ENCODE peak calls at places on chromosomes 5 and 9, in six cellular contexts. F, Z, O, D, A and J are unnamed samples. For H3K4me1, the result is how much of the 10 kb centered on the place peaks cover.

GRCh38 chr5:140594169-140594568 is 29.5 kb downstream of the SLC35A4 start:
- DNase-seq in F (no peak), Z (no peak), O (no peak), D (no peak), A (peak), J (no peak)

GRCh38 chr9:126687868-126688503 is 74.3 kb downstream of the LMX1B start:
- DNase-seq in F (no peak), Z (no peak), O (no peak), D (no peak), A (no peak), J (no peak)

GRCh38 chr5:135033866-135034185 is 202 bp downstream of the PITX1 start:
- DNase-seq in F (no peak), Z (no peak), O (no peak), D (no peak), A (no peak), J (no peak)

GRCh38 chr5:91690921-91691320 is 307.8 kb upstream of the ARRDC3 start:
- DNase-seq in F (no peak), Z (no peak), O (no peak), D (no peak), A (no peak), J (no peak)

GRCh38 chr9:96171749-96172148 is 130.2 kb downstream of the HSD17B3 start:
- DNase-seq in F (no peak), Z (no peak), O (no peak), D (no peak), A (no peak), J (no peak)

GRCh38 chr9:77929942-77930341 is 101.7 kb downstream of the GNAQ start:
- DNase-seq in F (no peak), Z (no peak), O (no peak), D (no peak), A (no peak), J (no peak)

GRCh38 chr5:78504726-78505431 is 143.7 kb downstream of the LHFPL2 start:
- DNase-seq in F (peak), Z (peak), O (peak), D (peak), A (peak), J (peak)

GRCh38 chr9:87160148-87161107 is 213.1 kb upstream of the GAS1 start:
- DNase-seq in F (no peak), Z (no peak), O (no peak), D (no peak), A (peak), J (no peak)

GRCh38 chr5:167513383-167513782 is 778.1 kb upstream of the WWC1 start:
- DNase-seq in F (no peak), Z (no peak), O (no peak), D (no peak), A (no peak), J (no peak)

GRCh38 chr5:145465487-145466263 is 369.5 kb downstream of the PRELID2 start:
- DNase-seq in F (no peak), Z (no peak), O (no peak), D (no peak), A (no peak), J (no peak)

GRCh38 chr5:149940077-149940574 is 4.5 kb downstream of the PDE6A start:
- DNase-seq in F (no peak), Z (no peak), O (no peak), D (no peak), A (no peak), J (no peak)

DNA sequence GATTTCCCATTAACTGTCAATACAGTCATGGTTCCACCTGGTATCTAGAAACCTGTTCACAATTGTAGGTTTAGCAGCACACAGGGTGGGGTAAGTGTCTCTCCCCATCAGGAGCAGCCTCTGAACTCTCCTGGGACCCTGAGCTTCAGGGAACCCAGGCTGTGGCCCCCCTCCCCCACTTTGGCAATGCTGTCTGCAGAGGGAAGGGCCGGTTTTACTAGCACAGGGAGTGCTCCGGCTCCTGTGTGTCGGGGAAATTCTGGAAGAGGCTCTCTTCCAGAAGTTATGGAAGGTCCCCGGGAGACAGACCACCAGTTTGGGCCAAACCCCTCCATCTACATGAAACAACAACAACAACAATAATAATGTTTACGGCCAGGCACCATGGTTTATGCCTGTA is 9.9 kb downstream of the DAB2IP start:
- DNase-seq in F (no peak), Z (no peak), O (no peak), D (no peak), A (no peak), J (no peak)
- H3K4me1 ChIP-seq in F (under half), Z (under half), O (under half), D (under half), A (under half), J (under half)

DNA sequence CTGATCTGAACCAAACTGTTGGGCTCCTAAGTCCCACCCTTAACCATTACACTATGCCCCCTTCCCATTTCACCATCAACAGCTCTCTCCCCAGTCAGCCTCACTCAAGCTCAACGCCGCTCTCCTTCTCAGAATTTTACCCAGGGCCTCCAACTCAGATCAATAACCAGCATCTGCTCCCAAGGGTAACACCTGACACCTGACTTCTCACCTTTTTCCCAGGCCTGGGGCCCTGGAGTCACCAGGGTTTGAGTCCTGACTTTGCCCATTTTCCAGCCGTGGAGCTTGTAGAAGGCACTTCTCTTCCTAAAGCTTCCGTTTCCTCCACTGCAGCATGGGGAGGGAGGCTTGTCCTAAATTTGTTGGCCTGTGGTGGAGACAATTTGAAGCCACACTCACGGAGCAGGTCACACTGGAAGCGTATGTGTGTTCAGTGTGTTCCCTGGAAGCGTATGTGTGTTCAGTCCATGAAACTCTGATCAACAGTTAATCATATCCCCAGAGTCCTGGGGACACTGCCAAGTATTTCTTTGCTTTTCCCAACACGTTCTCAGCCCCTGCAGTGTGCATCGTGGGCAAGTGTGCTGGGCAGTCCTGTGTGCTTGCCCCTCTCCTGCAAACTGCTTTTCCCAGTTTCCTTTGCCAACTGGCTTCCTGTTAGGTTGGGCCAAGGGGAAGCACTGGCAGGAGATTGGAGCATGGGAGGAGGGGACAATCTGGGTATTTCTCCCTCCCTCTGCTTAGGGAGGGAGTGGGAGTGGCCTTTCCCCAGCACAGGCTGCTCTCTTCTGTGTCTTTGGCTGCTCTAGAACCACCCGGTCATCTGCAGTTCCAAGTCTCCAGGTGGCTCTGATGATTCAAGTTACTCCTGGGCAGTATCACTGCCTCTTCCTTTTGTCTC is 36.9 kb upstream of the NEK6 start:
- DNase-seq in F (peak), Z (peak), O (peak), D (no peak), A (peak), J (peak)
- TF ChIP-seq POLR2A in F (no peak), Z (no peak), O (peak), D (no peak), A (no peak), J (peak)

DNA sequence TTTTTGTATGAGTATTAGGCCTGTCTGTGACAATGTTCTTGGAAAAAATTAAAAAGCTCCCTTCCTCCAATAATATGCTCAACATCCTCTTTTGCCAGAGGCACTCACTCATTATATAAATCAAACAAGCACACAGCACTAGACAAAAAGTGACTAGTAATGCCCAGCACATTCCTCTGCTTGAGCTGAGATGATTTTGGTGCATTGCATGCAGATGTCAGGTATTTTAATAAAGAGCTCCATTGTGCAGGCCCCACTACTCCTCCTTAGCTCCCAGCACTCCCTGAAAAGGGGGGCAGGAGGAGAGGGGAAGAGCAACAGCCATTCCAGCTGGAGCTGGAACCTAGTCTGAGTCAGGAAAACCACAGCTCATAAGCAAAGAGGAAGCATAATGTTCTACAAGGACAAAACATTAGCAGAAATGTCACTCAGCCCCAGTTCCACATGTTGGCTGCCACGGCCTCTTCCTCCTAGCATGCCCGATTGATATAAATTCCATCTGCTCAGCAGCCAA is 348.5 kb downstream of the BNC2 start:
- DNase-seq in F (no peak), Z (peak), O (peak), D (peak), A (no peak), J (no peak)
- H3K27ac ChIP-seq in F (no peak), Z (peak), O (no peak), D (peak), A (peak), J (peak)

DNA sequence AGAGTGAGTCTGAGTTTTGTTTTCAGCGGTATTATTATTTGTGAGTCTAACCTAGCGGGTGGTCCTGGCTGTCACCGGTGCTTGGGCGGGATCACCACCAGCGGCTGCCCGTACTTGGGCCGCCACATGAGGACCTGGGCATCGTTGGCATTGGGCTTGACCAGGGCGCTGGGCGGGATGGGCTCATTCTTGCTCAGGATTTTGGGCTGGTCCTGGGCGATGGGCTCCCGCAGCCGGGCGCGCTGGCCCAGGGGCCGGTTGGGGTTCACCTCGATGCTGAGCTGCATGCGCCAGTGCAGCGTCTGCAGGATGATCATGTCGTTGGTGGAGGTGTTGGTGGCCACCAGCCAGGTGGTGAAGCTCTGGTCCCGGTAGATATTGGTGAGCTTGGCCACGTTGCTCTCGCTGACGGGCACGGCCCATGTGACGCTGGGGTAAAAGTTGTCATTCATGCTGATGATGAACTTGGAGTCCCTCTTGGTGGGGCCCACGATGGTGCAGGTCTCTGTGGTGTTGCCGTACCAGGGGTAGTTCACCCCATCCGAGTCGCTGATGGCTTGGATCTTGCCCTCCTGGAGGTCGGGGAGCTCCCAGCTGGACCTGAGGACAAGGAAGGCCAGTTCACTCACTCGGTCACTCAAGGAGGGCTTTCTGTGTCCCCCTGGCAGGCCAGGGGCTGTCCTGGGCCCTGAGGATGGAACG is 15.4 kb downstream of the FAM78A start:
- DNase-seq in F (no peak), Z (no peak), O (no peak), D (no peak), A (no peak), J (no peak)
- H3K4me1 ChIP-seq in F (under half), Z (under half), O (under half), D (under half), A (under half), J (under half)

GRCh38 chr9:107636596-107637405 is 147.2 kb upstream of the KLF4 start:
- DNase-seq in F (no peak), Z (peak), O (no peak), D (no peak), A (no peak), J (no peak)

GRCh38 chr9:107638496-107638895 is 148.9 kb upstream of the KLF4 start:
- DNase-seq in F (no peak), Z (no peak), O (no peak), D (no peak), A (no peak), J (no peak)

GRCh38 chr9:107639426-107639825 is 149.9 kb upstream of the KLF4 start:
- DNase-seq in F (no peak), Z (no peak), O (no peak), D (no peak), A (no peak), J (no peak)

GRCh38 chr9:107637421-107638420 is 148.2 kb upstream of the KLF4 start:
- DNase-seq in F (peak), Z (peak), O (peak), D (peak), A (peak), J (peak)

DNA sequence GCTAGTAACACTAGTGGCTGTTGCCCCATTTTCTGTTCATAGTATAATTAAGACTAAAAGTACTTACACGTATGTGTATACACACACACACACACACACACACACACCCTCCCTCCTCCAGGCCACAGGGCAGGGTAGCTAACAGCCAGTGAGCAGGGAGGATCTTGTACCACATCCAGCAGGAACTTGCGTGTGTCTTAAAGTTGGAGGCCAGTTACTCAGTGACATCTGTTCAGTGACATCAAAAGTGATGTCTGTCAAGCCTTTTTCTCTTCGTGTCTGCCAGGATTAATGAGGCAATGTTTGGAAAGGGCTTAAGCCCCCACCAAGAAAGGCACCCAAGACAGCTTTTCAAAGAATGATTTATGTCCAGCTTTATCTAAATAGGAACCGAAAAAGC is 149.4 kb upstream of the KLF4 start:
- DNase-seq in F (peak), Z (peak), O (peak), D (peak), A (no peak), J (peak)
- TF ChIP-seq POLR2A in F (no peak), Z (peak), O (no peak), D (no peak), A (no peak), J (no peak)

GRCh38 chr5:169253071-169253470 is 47.9 kb downstream of the SLIT3 start:
- DNase-seq in F (no peak), Z (no peak), O (no peak), D (no peak), A (no peak), J (no peak)

GRCh38 chr5:169258372-169259000 is 42.5 kb downstream of the SLIT3 start:
- DNase-seq in F (no peak), Z (no peak), O (no peak), D (no peak), A (no peak), J (no peak)

GRCh38 chr5:169251685-169252084 is 49.3 kb downstream of the SLIT3 start:
- DNase-seq in F (no peak), Z (no peak), O (no peak), D (no peak), A (no peak), J (no peak)

DNA sequence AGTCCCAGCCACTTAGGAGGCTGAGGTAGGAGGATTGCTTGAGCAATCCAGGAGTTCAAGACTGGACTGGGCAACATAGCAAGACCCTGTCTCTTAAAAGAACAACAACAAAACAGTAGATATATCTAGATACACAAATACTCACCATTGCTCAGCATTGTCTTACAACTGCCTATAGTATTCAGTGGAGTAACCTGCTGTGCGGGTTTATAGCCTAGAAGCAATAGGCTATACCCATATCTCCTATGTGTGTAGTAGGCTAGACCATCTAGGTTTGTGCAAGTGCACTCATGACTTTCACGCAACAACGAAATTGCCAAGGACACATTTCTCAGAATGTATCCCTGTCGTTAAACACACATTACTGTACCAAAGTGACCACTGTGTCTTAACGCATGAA is 44.7 kb downstream of the SLIT3 start:
- DNase-seq in F (no peak), Z (no peak), O (no peak), D (no peak), A (no peak), J (no peak)
- H3K27ac ChIP-seq in F (no peak), Z (no peak), O (no peak), D (no peak), A (no peak), J (no peak)

DNA sequence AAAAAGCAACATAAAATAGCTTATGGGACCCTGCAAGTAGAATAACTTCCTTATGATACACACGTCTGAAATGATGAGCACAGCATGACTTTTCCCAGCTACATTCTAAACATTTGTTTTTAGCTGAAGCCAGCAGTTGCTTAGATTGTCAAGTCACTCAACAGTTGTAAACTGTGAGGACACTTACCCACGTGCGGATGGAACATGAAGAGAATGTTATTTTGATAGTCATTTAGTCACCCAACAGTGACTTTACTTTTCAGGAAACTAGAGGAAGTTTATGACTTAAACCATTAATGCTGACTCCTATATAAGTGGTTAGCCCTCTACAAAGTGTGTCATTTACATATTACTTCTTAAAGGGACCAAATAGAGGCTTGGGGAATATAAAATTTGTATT is 3.0 kb downstream of the HACD4 start:
- DNase-seq in F (no peak), Z (peak), O (no peak), D (no peak), A (no peak), J (no peak)
- H3K4me1 ChIP-seq in F (under half), Z (under half), O (under half), D (under half), A (under half), J (under half)

GRCh38 chr5:176536132-176536901 is 885 bp downstream of the RNF44 start:
- DNase-seq in F (peak), Z (peak), O (peak), D (peak), A (peak), J (peak)
- TF ChIP-seq POLR2A in F (peak), Z (no peak), O (no peak), D (no peak), A (peak), J (peak)

GRCh38 chr9:114078781-114079156 is 669 bp upstream of the AMBP start:
- DNase-seq in F (no peak), Z (no peak), O (no peak), D (no peak), A (no peak), J (no peak)
- H3K27ac ChIP-seq in F (no peak), Z (no peak), O (peak), D (no peak), A (no peak), J (no peak)